ENCODE peak calls at places on chromosomes 16 and 17, in four cellular contexts. Y is NB4, X is GM13976, Q is Peyer's patch. T is an unnamed sample.

GRCh38 chr17:57135748-57136342 is 50.8 kb downstream of the AKAP1 start:
- DNase-seq in Y (peak), X (no peak), Q (no peak), T (no peak)

GRCh38 chr17:49949634-49950033 is 19.4 kb upstream of the DLX4 start:
- DNase-seq in Y (no peak), X (no peak), Q (no peak), T (no peak)

GRCh38 chr17:72976971-72977767 is 115.3 kb downstream of the SLC39A11 start:
- DNase-seq in Y (peak), X (peak), Q (no peak), T (peak)

GRCh38 chr17:27861979-27862378 is 31.2 kb downstream of the LYRM9 start:
- DNase-seq in Y (no peak), X (no peak), Q (no peak), T (no peak)

GRCh38 chr17:40022497-40022896 is 7.3 kb downstream of the CSF3 start:
- DNase-seq in Y (no peak), X (peak), Q (no peak), T (no peak)

GRCh38 chr17:54256530-54256929 is 433.8 kb downstream of the KIF2B start:
- DNase-seq in Y (no peak), X (no peak), Q (no peak), T (no peak)

GRCh38 chr17:70022175-70022574 is 52.9 kb upstream of the KCNJ16 start:
- DNase-seq in Y (no peak), X (no peak), Q (no peak), T (no peak)

GRCh38 chr17:76239538-76240274 is 587 bp downstream of the RNF157 start:
- DNase-seq in Y (no peak), X (no peak), Q (no peak), T (no peak)

GRCh38 chr17:6548034-6548433 is 8.3 kb downstream of the PITPNM3 start:
- DNase-seq in Y (no peak), X (no peak), Q (no peak), T (no peak)

GRCh38 chr17:28065706-28066105 is 23.2 kb downstream of the NLK start:
- DNase-seq in Y (peak), X (no peak), Q (no peak), T (no peak)

DNA sequence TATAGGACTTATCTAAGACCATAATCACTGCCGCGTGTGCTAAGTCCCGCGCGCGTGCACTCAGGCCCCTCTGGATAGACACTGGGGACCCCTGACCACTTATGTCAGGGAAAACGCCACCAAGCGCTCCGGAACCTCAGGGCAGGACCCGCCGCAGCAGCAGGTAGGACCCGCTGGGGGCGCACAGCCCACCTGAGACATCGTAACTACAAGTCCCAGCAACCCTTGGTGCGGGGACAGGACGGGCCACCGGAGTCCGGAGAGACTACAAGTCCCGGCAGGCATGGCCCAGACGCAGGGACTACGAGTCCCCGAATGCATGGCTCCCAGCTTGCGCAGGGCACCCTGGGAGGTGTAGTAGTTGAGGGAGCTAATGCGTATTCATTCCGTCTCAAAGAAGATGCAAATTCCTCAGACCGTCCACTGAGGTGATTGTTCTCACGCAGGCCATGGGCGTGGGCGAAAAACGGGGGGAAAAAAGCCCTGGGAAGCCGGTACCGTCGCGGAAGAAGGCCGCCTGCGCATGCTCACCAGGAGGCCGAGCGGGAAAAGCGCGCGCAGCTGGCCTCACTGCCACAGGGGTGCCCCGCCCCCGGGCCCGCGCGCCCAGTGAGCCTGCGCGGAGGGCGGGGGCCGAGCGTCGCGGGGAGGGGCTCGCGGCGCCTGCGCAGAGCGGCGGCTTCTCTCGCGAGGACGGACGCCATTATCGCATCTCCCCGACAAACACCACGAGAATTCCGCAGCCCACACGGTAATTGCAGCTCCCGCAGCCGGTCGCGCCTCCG is at the start of gene BANP:
- DNase-seq in Y (peak), X (peak), Q (peak), T (peak)
- TF ChIP-seq CTCF in Y (peak), X (peak), Q (peak), T (peak)

GRCh38 chr16:401468-402348 is at the start of gene DECR2:
- DNase-seq in Y (peak), X (peak), Q (peak), T (peak)
- TF ChIP-seq CTCF in Y (peak), X (peak), Q (peak), T (peak)

DNA sequence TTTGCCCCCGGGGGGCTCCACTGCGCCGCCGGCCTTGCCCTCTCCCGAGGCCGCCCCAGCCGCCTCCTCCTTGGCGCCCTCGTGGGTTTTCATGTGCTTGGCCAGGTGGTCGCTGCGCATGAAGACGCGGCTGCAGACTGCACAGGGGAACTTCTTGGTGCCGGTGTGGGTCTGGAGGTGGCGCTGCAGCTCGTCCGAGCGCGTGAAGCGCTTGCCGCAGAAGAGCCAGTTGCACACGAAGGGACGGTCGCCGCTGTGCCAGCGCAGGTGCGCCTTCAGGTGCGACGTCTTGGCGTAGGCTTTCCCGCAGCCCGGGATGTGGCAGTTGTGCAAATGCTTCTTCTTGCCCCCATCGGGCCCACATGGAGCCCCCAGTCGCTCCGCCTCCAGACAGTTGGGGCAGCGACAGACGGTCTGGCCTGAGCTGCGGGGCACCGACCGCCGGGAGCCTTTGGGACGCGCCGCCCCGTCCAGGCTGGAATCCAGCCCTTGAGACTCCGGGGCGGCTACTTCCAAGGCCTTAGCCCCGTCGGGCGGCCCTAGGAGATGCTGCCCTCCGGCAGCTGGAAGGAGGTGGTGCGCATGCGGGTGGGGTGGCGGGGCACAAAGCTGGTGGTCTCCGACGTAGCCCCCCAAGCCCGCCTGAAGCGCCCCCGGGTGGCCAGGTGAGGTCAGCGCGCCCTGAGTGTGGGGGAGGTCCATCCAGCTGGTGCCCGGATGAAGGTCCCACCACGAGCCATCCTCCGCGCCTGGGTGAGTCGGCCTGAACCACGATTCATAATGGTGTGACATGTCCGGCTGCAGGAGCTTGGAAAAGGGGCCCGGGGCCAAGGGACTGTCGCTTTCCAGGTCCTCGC is 3.4 kb downstream of the SP6 start:
- DNase-seq in Y (no peak), X (no peak), Q (no peak), T (no peak)
- TF ChIP-seq CTCF in Y (no peak), X (peak), Q (no peak), T (peak)

DNA sequence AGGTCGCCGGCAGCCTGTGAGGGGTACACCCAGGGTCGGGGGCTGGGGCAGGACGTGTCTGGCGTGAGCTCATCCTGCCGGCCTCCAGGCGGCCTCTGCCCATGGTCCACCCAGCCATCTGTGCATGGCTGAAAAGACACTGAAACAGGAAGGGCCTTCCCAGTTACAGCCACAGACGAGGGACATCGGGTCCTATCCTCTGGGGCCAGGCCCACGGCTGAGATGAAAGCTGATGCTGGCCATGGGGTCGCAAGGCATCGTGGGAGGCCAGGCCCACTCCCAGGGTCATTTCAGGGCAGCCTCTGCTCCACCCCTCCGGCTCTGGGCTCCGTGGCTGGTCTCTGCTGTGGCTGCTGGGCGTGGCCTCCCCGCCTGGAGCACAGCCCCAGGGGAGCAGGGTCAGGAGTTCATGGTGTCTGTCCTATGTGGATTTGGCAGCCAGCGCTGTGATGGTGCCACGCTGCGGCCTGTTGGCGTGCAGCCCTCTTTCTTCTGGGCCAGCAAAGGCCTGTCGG is 16.6 kb upstream of the ATP6V0C start:
- DNase-seq in Y (no peak), X (no peak), Q (no peak), T (no peak)
- TF ChIP-seq CTCF in Y (no peak), X (no peak), Q (no peak), T (no peak)

GRCh38 chr16:24041834-24042631 is 206.2 kb downstream of the PRKCB start:
- DNase-seq in Y (peak), X (peak), Q (peak), T (peak)

GRCh38 chr16:24049113-24049512 is 207.0 kb upstream of the CACNG3 start:
- DNase-seq in Y (no peak), X (no peak), Q (no peak), T (no peak)

GRCh38 chr16:24046442-24046841 is 209.7 kb upstream of the CACNG3 start:
- DNase-seq in Y (no peak), X (no peak), Q (no peak), T (no peak)

GRCh38 chr16:24044467-24044866 is 208.7 kb downstream of the PRKCB start:
- DNase-seq in Y (no peak), X (no peak), Q (no peak), T (no peak)

GRCh38 chr16:24045641-24046040 is 209.9 kb downstream of the PRKCB start:
- DNase-seq in Y (no peak), X (no peak), Q (no peak), T (no peak)
- TF ChIP-seq CTCF in Y (no peak), X (no peak), Q (no peak), T (no peak)

GRCh38 chr17:63304704-63305261 is 141.3 kb downstream of the CYB561 start:
- DNase-seq in Y (no peak), X (no peak), Q (no peak), T (no peak)
- TF ChIP-seq CTCF in Y (no peak), X (no peak), Q (no peak), T (no peak)

GRCh38 chr16:49464877-49465504 is 91.4 kb downstream of the C16orf78 start:
- DNase-seq in Y (no peak), X (peak), Q (no peak), T (peak)
- TF ChIP-seq CTCF in Y (peak), X (no peak), Q (peak), T (peak)